ENCODE peak calls at places on chromosome 6, in four cellular contexts. E, K, C and P are unnamed samples.

GRCh38 chr6:133503330-133503729 is 262.2 kb downstream of the EYA4 start:
- DNase-seq in E (no peak), K (no peak), C (no peak), P (no peak)

GRCh38 chr6:42101186-42101657 is 41.2 kb downstream of the C6orf132 start:
- DNase-seq in E (no peak), K (no peak), C (no peak), P (no peak)

GRCh38 chr6:14896475-14896874 is 349.4 kb upstream of the JARID2 start:
- DNase-seq in E (no peak), K (no peak), C (no peak), P (no peak)

GRCh38 chr6:42269974-42270510 is 52.4 kb upstream of the MRPS10 start:
- DNase-seq in E (no peak), K (no peak), C (no peak), P (no peak)

GRCh38 chr6:33846226-33846625 is 42.4 kb upstream of the MLN start:
- DNase-seq in E (no peak), K (no peak), C (no peak), P (no peak)

GRCh38 chr6:116385462-116385807 is 14.7 kb downstream of the DSE start:
- DNase-seq in E (peak), K (no peak), C (no peak), P (no peak)

GRCh38 chr6:169669889-169670288 is 31.9 kb downstream of the WDR27 start:
- DNase-seq in E (no peak), K (no peak), C (no peak), P (no peak)

GRCh38 chr6:4210619-4211419 is 75.4 kb upstream of the ECI2 start:
- DNase-seq in E (peak), K (peak), C (peak), P (peak)

GRCh38 chr6:3232017-3232838 is 4.8 kb upstream of the TUBB2B start:
- DNase-seq in E (no peak), K (no peak), C (no peak), P (no peak)

GRCh38 chr6:41191569-41191968 is 9.4 kb downstream of the TREML2 start:
- DNase-seq in E (peak), K (no peak), C (peak), P (peak)

GRCh38 chr6:13480631-13481501 is 6.5 kb downstream of the GFOD1 start:
- DNase-seq in E (no peak), K (no peak), C (no peak), P (no peak)

GRCh38 chr6:45791181-45791580 is 224.5 kb downstream of the CLIC5 start:
- DNase-seq in E (no peak), K (no peak), C (no peak), P (no peak)

GRCh38 chr6:15259766-15260098 is 13.9 kb downstream of the JARID2 start:
- DNase-seq in E (no peak), K (no peak), C (no peak), P (no peak)

GRCh38 chr6:37946021-37946420 is 126.5 kb downstream of the ZFAND3 start:
- DNase-seq in E (no peak), K (no peak), C (no peak), P (no peak)

GRCh38 chr6:149484733-149485700 is at the start of gene ZC3H12D:
- DNase-seq in E (peak), K (peak), C (peak), P (no peak)

GRCh38 chr6:56677559-56677958 is 34.9 kb upstream of the DST start:
- DNase-seq in E (no peak), K (no peak), C (no peak), P (no peak)

GRCh38 chr6:125189494-125189893 is 35.9 kb downstream of the TPD52L1 start:
- DNase-seq in E (no peak), K (no peak), C (no peak), P (no peak)